ENCODE peak calls at places on chromosomes 16 and 17, in nine cellular contexts. C is GM20000; I is stimulated activated CD8-positive, alpha-beta memory T cell treated with anti-CD3 and anti-CD28 coated beads, Interleukin-4, amount 100 ng/mL, for 48 hours; J is small intestine; M is cerebellum; A is cardiac fibroblast; P is stimulated activated naive B cell treated with anti-CD40 and anti-IgM and Interleukin-4, amounts not matched to agents 10 μg/mL and 1 μg/mL and 100 μg/mL, for 72 hours; G is kidney tubule cell; X is pancreas. F is an unnamed sample.

GRCh38 chr17:9916108-9916507 is 11.0 kb upstream of the RCVRN start:
- DNase-seq in M (no peak), A (no peak), G (no peak), J (no peak), C (no peak), I (no peak), X (no peak), P (no peak), F (no peak)

GRCh38 chr17:44278006-44278405 is 10.1 kb upstream of the SLC4A1 start:
- DNase-seq in J (peak; percentile 4), A (peak; percentile 8), P (no peak), X (no peak), C (no peak), I (no peak), M (no peak), G (peak; percentile 53), F (no peak)

GRCh38 chr16:56989988-56990387 is 631 bp downstream of the NLRC5 start:
- DNase-seq in I (peak; percentile 40), J (no peak), C (no peak), G (no peak), A (no peak), P (no peak), M (no peak), X (no peak), F (no peak)

GRCh38 chr17:30942311-30943079 is 20.8 kb downstream of the ADAP2 start:
- DNase-seq in C (no peak), A (no peak), I (no peak), X (no peak), J (no peak), P (no peak), M (no peak), G (peak; percentile 48), F (no peak)

GRCh38 chr16:85602831-85603755 is 10.0 kb upstream of the GSE1 start:
- DNase-seq in C (no peak), I (no peak), P (no peak), M (no peak), G (peak; percentile 23), A (no peak), X (peak; percentile 77), J (no peak), F (peak; percentile 80)

GRCh38 chr16:87129771-87130170 is 187.4 kb downstream of the C16orf95 start:
- DNase-seq in M (no peak), I (no peak), A (peak; percentile 57), C (no peak), J (no peak), X (no peak), G (peak; percentile 22), P (no peak), F (no peak)

GRCh38 chr16:55453909-55454308 is 25.1 kb upstream of the MMP2 start:
- DNase-seq in J (no peak), P (no peak), A (no peak), I (no peak), C (no peak), G (no peak), X (no peak), M (no peak), F (no peak)

GRCh38 chr17:15341385-15341849 is at the start of gene TEKT3:
- DNase-seq in A (peak; percentile 68), X (peak; percentile 83), C (no peak), P (no peak), M (peak; percentile 68), I (peak; percentile 30), G (peak; percentile 73), J (peak; percentile 87), F (peak; percentile 87)

GRCh38 chr16:5502467-5502869 is 404.9 kb upstream of the EEF2KMT start:
- DNase-seq in I (no peak), M (peak; percentile 59), P (no peak), C (no peak), J (no peak), A (no peak), G (peak; percentile 26), X (no peak), F (no peak)

GRCh38 chr17:76865174-76865573 is 3.0 kb upstream of the MGAT5B start:
- DNase-seq in C (no peak), X (no peak), I (no peak), J (no peak), A (no peak), P (no peak), G (no peak), M (no peak), F (no peak)

F was measured in stomach.